ENCODE peak calls at places on chromosomes 2 and 18, in four cellular contexts. W is HepG2, P is GM12878, D is IMR-90. E is an unnamed sample.

GRCh38 chr2:195613922-195614321 is 43.1 kb upstream of the SLC39A10 start:
- ATAC-seq in W (no peak), P (no peak), D (peak; percentile 63), E (no peak)

GRCh38 chr2:8329660-8330622 is 351.9 kb upstream of the ID2 start:
- ATAC-seq in W (no peak), P (no peak), D (no peak), E (no peak)

GRCh38 chr2:59622599-59623308 is 930.7 kb downstream of the BCL11A start:
- ATAC-seq in W (no peak), P (no peak), D (no peak), E (no peak)

GRCh38 chr2:2112416-2113131 is 218.5 kb downstream of the MYT1L start:
- ATAC-seq in W (peak; percentile 41), P (no peak), D (no peak), E (no peak)

GRCh38 chr2:42953216-42953615 is 160.8 kb upstream of the HAAO start:
- ATAC-seq in W (no peak), P (no peak), D (no peak), E (no peak)

GRCh38 chr2:55951533-55951932 is 28.0 kb upstream of the EFEMP1 start:
- ATAC-seq in W (no peak), P (no peak), D (no peak), E (no peak)

GRCh38 chr2:227828385-227828990 is 14.8 kb downstream of the CCL20 start:
- ATAC-seq in W (peak; percentile 74), P (no peak), D (no peak), E (no peak)

GRCh38 chr2:159908623-159909022 is 110.6 kb upstream of the CD302 start:
- ATAC-seq in W (no peak), P (no peak), D (no peak), E (no peak)

GRCh38 chr2:32463110-32463509 is 106.3 kb downstream of the BIRC6 start:
- ATAC-seq in W (no peak), P (no peak), D (no peak), E (no peak)

GRCh38 chr2:42979416-42979869 is 187.1 kb upstream of the HAAO start:
- ATAC-seq in W (peak; percentile 74), P (no peak), D (no peak), E (no peak)

GRCh38 chr2:64975232-64975791 is 13.9 kb upstream of the SLC1A4 start:
- ATAC-seq in W (peak; percentile 84), P (no peak), D (peak; percentile 82), E (peak; percentile 77)

GRCh38 chr18:11994708-11995444 is 13.6 kb downstream of the IMPA2 start:
- ATAC-seq in W (peak; percentile 68), P (no peak), D (peak; percentile 18), E (peak; percentile 17)

GRCh38 chr2:86315084-86315483 is 22.3 kb downstream of the REEP1 start:
- ATAC-seq in W (no peak), P (no peak), D (no peak), E (no peak)

GRCh38 chr2:218852911-218853667 is 6.5 kb upstream of the WNT6 start:
- ATAC-seq in W (peak; percentile 69), P (peak; percentile 84), D (peak; percentile 78), E (peak; percentile 59)

GRCh38 chr2:218295029-218295428 is 2.7 kb upstream of the TMBIM1 start:
- ATAC-seq in W (no peak), P (no peak), D (no peak), E (no peak)

GRCh38 chr2:26471766-26472706 is 5.9 kb downstream of the OTOF start:
- ATAC-seq in W (peak; percentile 48), P (no peak), D (no peak), E (no peak)

GRCh38 chr2:61158356-61158944 is 3.5 kb upstream of the C2orf74 start:
- ATAC-seq in W (no peak), P (no peak), D (no peak), E (no peak)

GRCh38 chr2:100776445-100776844 is 43.5 kb upstream of the NPAS2 start:
- ATAC-seq in W (no peak), P (no peak), D (no peak), E (no peak)

GRCh38 chr2:136389809-136390208 is 271.9 kb upstream of the CXCR4 start:
- ATAC-seq in W (no peak), P (peak; percentile 90), D (no peak), E (no peak)

GRCh38 chr18:58013241-58014211 is 30.5 kb upstream of the NEDD4L start:
- ATAC-seq in W (peak; percentile 87), P (no peak), D (no peak), E (no peak)

GRCh38 chr2:203170502-203170901 is 68.3 kb upstream of the CYP20A1 start:
- ATAC-seq in W (no peak), P (no peak), D (no peak), E (no peak)
- TF ChIP-seq POLR2A in W (no peak), P (no peak), D (no peak), E (no peak)

GRCh38 chr2:111071480-111072143 is 49.1 kb upstream of the BCL2L11 start:
- ATAC-seq in W (no peak), P (peak; percentile 83), D (peak; percentile 80), E (peak; percentile 76)
- H3K4me3 ChIP-seq in W (no peak overlapping the region), P (no peak overlapping the region), D (no peak overlapping the region), E (no peak overlapping the region)

GRCh38 chr2:68726608-68727367 is 7.8 kb upstream of the ARHGAP25 start:
- ATAC-seq in W (no peak), P (peak; percentile 94), D (no peak), E (no peak)
- H3K4me1 ChIP-seq in W (no peaks in the 10 kb centered on the region), P (peaks cover 20% of the 10 kb centered on the region), D (peaks cover 13% of the 10 kb centered on the region), E (no peaks in the 10 kb centered on the region)

GRCh38 chr2:74011246-74011645 is 26.5 kb downstream of the TET3 start:
- ATAC-seq in W (peak; percentile 53), P (no peak), D (no peak), E (no peak)

GRCh38 chr2:74008761-74009395 is 24.2 kb downstream of the TET3 start:
- ATAC-seq in W (no peak), P (no peak), D (no peak), E (no peak)

GRCh38 chr2:74007120-74007519 is 22.4 kb downstream of the TET3 start:
- ATAC-seq in W (no peak), P (no peak), D (no peak), E (no peak)

GRCh38 chr2:74009577-74009976 is 24.9 kb downstream of the TET3 start:
- ATAC-seq in W (peak; percentile 13), P (no peak), D (no peak), E (no peak)

GRCh38 chr2:74010087-74010541 is 25.4 kb downstream of the TET3 start:
- ATAC-seq in W (no peak), P (no peak), D (no peak), E (no peak)
- TF ChIP-seq POLR2A in W (no peak), P (no peak), D (no peak), E (no peak)

E was measured in gastroesophageal sphincter.